ENCODE peak calls at places on chromosomes 3 and 15, in seven cellular contexts. T is adrenal gland, G is sigmoid colon, Y is neural crest cell, U is MCF 10A, K is endothelial cell, I is MM.1S. O is an unnamed sample.

GRCh38 chr3:45915518-45916231 is 27.6 kb upstream of the CXCR6 start:
- DNase-seq in G (peak; percentile 52), K (no peak), U (peak; percentile 92), T (peak; percentile 60), Y (no peak), I (peak; percentile 64), O (peak; percentile 90)

GRCh38 chr3:38587548-38588131 is 61.8 kb downstream of the SCN5A start:
- DNase-seq in K (no peak), Y (no peak), T (no peak), I (no peak), U (no peak), G (no peak), O (no peak)

GRCh38 chr3:29514170-29514569 is 233.3 kb downstream of the RBMS3 start:
- DNase-seq in T (no peak), G (no peak), K (no peak), U (peak; percentile 35), I (no peak), Y (no peak), O (no peak)

GRCh38 chr3:25724948-25725645 is 58.1 kb downstream of the NGLY1 start:
- DNase-seq in I (no peak), G (no peak), K (no peak), T (no peak), U (no peak), Y (no peak), O (no peak)

GRCh38 chr3:23314981-23315805 is 112.1 kb downstream of the UBE2E2 start:
- DNase-seq in U (no peak), Y (no peak), K (no peak), G (no peak), I (no peak), T (no peak), O (no peak)

GRCh38 chr15:90336705-90337141 is 15.4 kb upstream of the ZNF774 start:
- DNase-seq in I (no peak), G (peak; percentile 47), T (peak; percentile 40), K (no peak), U (peak; percentile 84), Y (no peak), O (no peak)

GRCh38 chr3:149975919-149976318 is 5.2 kb upstream of the PFN2 start:
- DNase-seq in U (no peak), G (no peak), I (no peak), K (no peak), T (no peak), Y (no peak), O (no peak)

GRCh38 chr3:38497026-38497425 is 886 bp downstream of the EXOG start:
- DNase-seq in I (no peak), G (no peak), Y (no peak), K (no peak), U (peak; percentile 31), T (no peak), O (no peak)

GRCh38 chr3:142857056-142857455 is 31.8 kb downstream of the PCOLCE2 start:
- DNase-seq in I (no peak), Y (no peak), K (peak; percentile 40), G (no peak), U (peak; percentile 66), T (peak; percentile 64), O (no peak)

GRCh38 chr3:15754047-15754446 is 43.7 kb downstream of the ANKRD28 start:
- DNase-seq in K (no peak), Y (no peak), G (no peak), U (peak; percentile 55), T (no peak), I (no peak), O (no peak)

GRCh38 chr3:167575000-167575399 is 78.7 kb downstream of the WDR49 start:
- DNase-seq in Y (no peak), I (no peak), U (no peak), K (no peak), T (no peak), G (no peak), O (no peak)

GRCh38 chr3:9826815-9827574 is 16.8 kb downstream of the RPUSD3 start:
- DNase-seq in K (peak; percentile 38), Y (no peak), T (no peak), U (peak; percentile 41), I (peak; percentile 8), G (peak; percentile 48), O (no peak)

GRCh38 chr3:61173685-61174084 is 77.6 kb downstream of the FHIT start:
- DNase-seq in G (no peak), K (no peak), Y (no peak), T (peak; percentile 4), U (peak; percentile 0), I (no peak), O (no peak)

GRCh38 chr3:14791343-14791945 is 27.3 kb upstream of the FGD5 start:
- DNase-seq in T (peak; percentile 67), I (peak; percentile 53), K (peak; percentile 79), Y (peak; percentile 68), U (peak; percentile 60), G (peak; percentile 84), O (peak; percentile 78)

GRCh38 chr15:99098426-99098825 is 6.5 kb upstream of the SYNM start:
- DNase-seq in T (no peak), Y (no peak), K (no peak), I (no peak), U (no peak), G (no peak), O (no peak)

GRCh38 chr3:6807967-6808588 is 52.8 kb upstream of the GRM7 start:
- DNase-seq in I (no peak), K (no peak), U (peak; percentile 71), G (no peak), T (no peak), Y (no peak), O (no peak)

GRCh38 chr3:32176989-32177701 is 61.3 kb upstream of the CMTM8 start:
- DNase-seq in K (peak; percentile 82), U (peak; percentile 76), T (peak; percentile 68), I (peak; percentile 73), Y (peak; percentile 65), G (no peak), O (peak; percentile 48)

GRCh38 chr3:160343132-160343531 is 55.9 kb downstream of the IFT80 start:
- DNase-seq in K (no peak), I (peak; percentile 40), G (no peak), U (peak; percentile 36), T (no peak), Y (no peak), O (no peak)
- TF ChIP-seq CTCF in K (peak; percentile 48), I (peak; percentile 43), G (peak; percentile 34), U (peak; percentile 47), T (peak; percentile 60), Y (peak; percentile 64), O (peak; percentile 51)

GRCh38 chr15:75861750-75862402 is 18.6 kb downstream of the UBE2Q2 start:
- DNase-seq in T (no peak), Y (no peak), U (no peak), K (no peak), G (no peak), I (no peak), O (no peak)
- TF ChIP-seq CTCF in T (no peak), Y (no peak), U (no peak), K (no peak), G (no peak), I (no peak), O (no peak)

GRCh38 chr3:127260416-127260815 is 27.4 kb downstream of the PRR20G start:
- DNase-seq in K (no peak), G (no peak), Y (no peak), U (no peak), I (no peak), T (no peak), O (no peak)
- TF ChIP-seq CTCF in K (no peak), G (no peak), Y (no peak), U (no peak), I (no peak), T (no peak), O (no peak)

GRCh38 chr3:67245545-67245944 is 247.4 kb downstream of the KBTBD8 start:
- DNase-seq in G (no peak), K (no peak), T (no peak), U (no peak), Y (no peak), I (no peak), O (no peak)
- TF ChIP-seq CTCF in G (no peak), K (no peak), T (no peak), U (no peak), Y (no peak), I (no peak), O (no peak)

GRCh38 chr3:189049458-189050231 is 122.1 kb upstream of the TPRG1 start:
- DNase-seq in U (no peak), Y (no peak), G (no peak), K (no peak), I (peak; percentile 77), T (no peak), O (no peak)
- TF ChIP-seq CTCF in U (no peak), Y (peak; percentile 19), G (no peak), K (peak; percentile 20), I (peak; percentile 46), T (no peak), O (peak; percentile 9)

GRCh38 chr3:50354186-50354764 is 3.6 kb downstream of the CYB561D2 start:
- DNase-seq in K (no peak), G (no peak), T (no peak), Y (no peak), U (no peak), I (no peak), O (no peak)

GRCh38 chr3:50354850-50355249 is 4.2 kb downstream of the CYB561D2 start:
- DNase-seq in Y (no peak), G (no peak), U (no peak), T (no peak), K (no peak), I (no peak), O (no peak)

GRCh38 chr3:50358355-50358926 is 880 bp downstream of the TMEM115 start:
- DNase-seq in T (no peak), U (no peak), K (no peak), G (no peak), Y (no peak), I (no peak), O (no peak)

GRCh38 chr3:50356553-50356952 is 2.8 kb downstream of the TMEM115 start:
- DNase-seq in T (peak; percentile 41), U (no peak), G (no peak), I (no peak), K (no peak), Y (no peak), O (no peak)

GRCh38 chr3:50355829-50356552 is 3.3 kb downstream of the TMEM115 start:
- DNase-seq in U (no peak), T (no peak), G (no peak), K (no peak), I (no peak), Y (no peak), O (no peak)
- TF ChIP-seq CTCF in U (no peak), T (no peak), G (no peak), K (no peak), I (no peak), Y (no peak), O (peak; percentile 23)